ENCODE peak calls at places on chromosomes 11 and 22, in six cellular contexts. Q is bronchial epithelial cell, C is AG09309, O is lower leg skin, F is IMR-90, I is tibial artery. N is an unnamed sample.

GRCh38 chr11:75740681-75741080 is 23.0 kb downstream of the MOGAT2 start:
- DNase-seq in F (no peak), I (no peak), Q (no peak), O (no peak), C (no peak), N (no peak)

GRCh38 chr11:43035011-43035564 is 276.7 kb upstream of the API5 start:
- DNase-seq in O (no peak), I (no peak), Q (no peak), F (no peak), C (no peak), N (no peak)

GRCh38 chr11:35619030-35619753 is 932 bp downstream of the FJX1 start:
- DNase-seq in Q (peak), O (peak), I (peak), F (peak), C (no peak), N (no peak)

GRCh38 chr11:9574806-9575530 is 1.5 kb downstream of the WEE1 start:
- DNase-seq in C (peak), I (peak), Q (peak), O (no peak), F (peak), N (peak)

GRCh38 chr11:4695442-4695841 is 2.2 kb downstream of the OR51E2 start:
- DNase-seq in C (no peak), I (no peak), O (no peak), Q (no peak), F (peak), N (no peak)

GRCh38 chr11:102280237-102280833 is 36.9 kb upstream of the BIRC3 start:
- DNase-seq in F (no peak), Q (no peak), I (no peak), O (no peak), C (no peak), N (no peak)

GRCh38 chr22:42383287-42383686 is 48.9 kb downstream of the NFAM1 start:
- DNase-seq in O (no peak), C (no peak), Q (no peak), I (no peak), F (no peak), N (no peak)

GRCh38 chr11:70328556-70328955 is 58.1 kb downstream of the PPFIA1 start:
- DNase-seq in Q (no peak), O (no peak), C (no peak), I (no peak), F (no peak), N (no peak)

GRCh38 chr11:95453616-95454118 is 222.7 kb upstream of the SESN3 start:
- DNase-seq in F (no peak), I (peak), C (no peak), Q (peak), O (peak), N (peak)

GRCh38 chr11:6629892-6630631 is 10.8 kb upstream of the TPP1 start:
- DNase-seq in F (no peak), I (no peak), C (no peak), O (peak), Q (no peak), N (no peak)

GRCh38 chr11:67648796-67649613 is 1.5 kb downstream of the ACY3 start:
- DNase-seq in Q (no peak), F (no peak), C (no peak), O (no peak), I (no peak), N (no peak)

GRCh38 chr11:69787906-69788305 is 12.8 kb upstream of the FGF4 start:
- DNase-seq in C (no peak), F (no peak), I (no peak), Q (no peak), O (no peak), N (no peak)

GRCh38 chr11:36278531-36279245 is 10.5 kb downstream of the COMMD9 start:
- DNase-seq in I (no peak), O (peak), Q (no peak), C (no peak), F (peak), N (no peak)

GRCh38 chr11:34651551-34651950 is 30.7 kb downstream of the EHF start:
- DNase-seq in O (no peak), C (no peak), Q (no peak), F (peak), I (no peak), N (no peak)

GRCh38 chr11:3167143-3168119 is 2.3 kb upstream of the OSBPL5 start:
- DNase-seq in I (peak), O (peak), F (no peak), C (no peak), Q (no peak), N (no peak)

GRCh38 chr11:132821027-132821426 is 711.3 kb downstream of the OPCML start:
- DNase-seq in Q (no peak), C (no peak), I (no peak), F (peak), O (no peak), N (no peak)

GRCh38 chr11:9524001-9524400 is 49.5 kb upstream of the WEE1 start:
- DNase-seq in I (no peak), F (no peak), O (no peak), C (no peak), Q (no peak), N (no peak)

GRCh38 chr11:44617671-44618461 is 52.4 kb downstream of the CD82 start:
- DNase-seq in Q (no peak), C (no peak), I (peak), O (peak), F (no peak), N (no peak)

GRCh38 chr22:36277482-36278291 is 24.8 kb downstream of the APOL1 start:
- DNase-seq in Q (peak), I (peak), O (no peak), C (no peak), F (peak), N (peak)

GRCh38 chr11:86497310-86497709 is 122.6 kb downstream of the CCDC81 start:
- DNase-seq in Q (peak), C (no peak), F (peak), O (peak), I (no peak), N (peak)

GRCh38 chr11:1051356-1052132 is 15.0 kb upstream of the MUC6 start:
- DNase-seq in F (no peak), C (no peak), Q (no peak), I (peak), O (no peak), N (no peak)
- TF ChIP-seq CTCF in F (no peak), C (no peak), Q (no peak), I (no peak), O (no peak), N (no peak)

GRCh38 chr22:46116491-46116958 is 33.8 kb upstream of the PPARA start:
- DNase-seq in I (peak), O (peak), C (peak), Q (peak), F (peak), N (peak)
- H3K4me3 ChIP-seq in I (no peak), O (no peak), C (no peak), Q (no peak), F (no peak), N (no peak)

DNA sequence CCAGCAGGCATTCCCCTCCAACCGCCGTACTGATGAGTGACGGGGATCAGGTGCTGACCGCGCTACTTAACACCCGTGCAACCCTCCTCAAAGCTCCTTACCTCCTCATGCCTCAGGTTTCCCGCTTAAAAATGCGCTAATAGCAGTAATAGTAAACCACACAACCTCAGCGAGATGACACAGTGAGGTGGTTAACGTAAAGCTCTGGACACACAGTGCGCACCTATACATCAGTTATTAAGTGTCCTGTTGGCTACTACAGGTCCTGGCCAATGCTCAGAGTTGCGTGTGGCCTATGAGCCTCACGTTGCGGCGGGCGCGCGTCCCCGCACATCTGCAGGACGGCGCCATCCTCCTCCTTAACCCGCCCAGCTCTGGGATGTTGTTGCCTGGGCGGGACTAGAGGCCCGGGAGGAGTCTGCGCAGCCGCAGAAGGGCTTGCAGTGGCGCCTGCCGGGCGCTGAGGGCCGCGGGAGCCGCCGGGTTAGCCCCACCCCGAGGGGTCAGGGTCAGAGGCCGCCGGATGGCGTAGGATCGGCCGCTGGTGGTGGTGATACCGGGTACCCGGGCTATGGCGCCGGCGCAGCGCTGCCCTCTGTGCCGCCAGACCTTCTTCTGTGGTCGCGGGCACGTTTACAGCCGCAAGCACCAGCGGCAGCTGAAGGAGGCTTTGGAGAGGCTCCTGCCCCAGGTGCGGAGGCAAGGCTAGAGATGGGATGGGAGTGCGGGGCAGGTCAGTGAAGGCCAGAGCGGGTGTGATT is at the start of gene CENATAC:
- DNase-seq in Q (peak), I (peak), C (peak), F (peak), O (peak), N (peak)
- TF ChIP-seq CTCF in Q (peak), I (peak), C (no peak), F (peak), O (no peak), N (peak)

DNA sequence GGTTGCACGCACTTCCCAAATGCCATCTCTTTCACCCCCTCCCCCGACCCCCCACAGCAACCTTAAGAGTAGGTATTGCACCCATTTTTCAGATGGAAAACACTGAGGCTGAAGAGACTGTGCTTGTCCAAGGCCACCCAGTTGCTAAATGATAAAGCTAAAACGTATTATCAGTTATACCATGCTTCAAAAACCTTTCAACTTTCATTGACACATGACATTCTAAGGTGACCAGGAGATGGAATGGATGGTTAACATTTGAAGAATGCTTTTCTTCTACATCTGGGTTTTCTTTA is 4.0 kb downstream of the TIMP3 start:
- DNase-seq in F (no peak), Q (no peak), C (no peak), O (no peak), I (no peak), N (no peak)
- H3K4me3 ChIP-seq in F (no peak), Q (no peak), C (no peak), O (no peak), I (peak), N (no peak)

DNA sequence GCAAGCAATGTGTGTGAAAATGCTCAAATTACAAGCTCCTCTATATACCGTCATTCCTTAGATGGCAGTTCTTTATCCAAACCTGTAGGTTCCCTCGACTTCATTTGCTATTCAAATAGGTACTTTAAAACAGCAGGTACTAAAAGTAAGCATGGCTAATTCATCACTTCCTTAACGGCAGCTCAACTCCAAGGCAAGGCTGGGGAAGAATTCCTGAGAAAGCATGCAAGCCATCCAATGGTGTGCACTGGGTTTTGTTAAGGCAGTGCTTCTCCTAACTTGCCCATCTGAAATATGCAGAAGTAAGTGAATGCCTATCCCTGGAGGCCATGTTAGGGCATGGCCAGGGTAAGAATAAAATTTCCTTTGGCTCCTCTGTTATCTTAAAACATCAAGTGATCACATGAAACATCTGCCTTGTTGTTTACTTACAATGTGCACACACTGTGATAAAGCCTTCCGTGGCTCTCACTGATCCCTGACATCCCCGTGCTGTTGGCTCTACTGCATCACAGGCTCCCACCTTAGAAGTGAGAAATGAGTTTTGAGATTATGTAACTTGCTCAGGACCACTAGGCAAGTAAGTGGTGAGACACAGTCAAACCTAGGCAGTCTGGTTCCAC is 52.1 kb downstream of the SMCO4 start:
- DNase-seq in Q (peak), C (no peak), O (no peak), I (no peak), F (no peak), N (no peak)
- TF ChIP-seq CTCF in Q (no peak), C (no peak), O (no peak), I (no peak), F (no peak), N (no peak)

GRCh38 chr11:17542249-17542648 is 2.0 kb downstream of the USH1C start:
- DNase-seq in Q (no peak), C (no peak), O (no peak), F (no peak), I (peak), N (no peak)

GRCh38 chr11:17546240-17546639 is 819 bp upstream of the OTOG start:
- DNase-seq in Q (no peak), F (no peak), C (no peak), O (no peak), I (no peak), N (no peak)

GRCh38 chr11:17543041-17543440 is 1.2 kb downstream of the USH1C start:
- DNase-seq in Q (no peak), F (no peak), C (no peak), I (no peak), O (no peak), N (no peak)

GRCh38 chr11:17543574-17544180 is 539 bp downstream of the USH1C start:
- DNase-seq in C (no peak), I (no peak), Q (no peak), F (no peak), O (no peak), N (no peak)

GRCh38 chr11:17544181-17544622 is at the start of gene USH1C:
- DNase-seq in I (no peak), Q (no peak), F (no peak), O (no peak), C (no peak), N (no peak)
- H3K4me3 ChIP-seq in I (peak), Q (no peak), F (no peak), O (no peak), C (no peak), N (no peak)

GRCh38 chr22:48004936-48005335 is 1242.5 kb downstream of the TBC1D22A start:
- DNase-seq in F (no peak), Q (no peak), O (no peak), I (no peak), C (no peak), N (no peak)

GRCh38 chr22:48004038-48004437 is 1241.6 kb downstream of the TBC1D22A start:
- DNase-seq in I (no peak), Q (no peak), F (no peak), C (no peak), O (no peak), N (no peak)
- TF ChIP-seq CTCF in I (no peak), Q (no peak), F (no peak), C (no peak), O (no peak), N (no peak)

GRCh38 chr11:72788250-72788649 is 5.6 kb downstream of the STARD10 start:
- DNase-seq in I (no peak), C (no peak), Q (no peak), F (no peak), O (no peak), N (no peak)

GRCh38 chr11:72792437-72793021 is 1.3 kb downstream of the STARD10 start:
- DNase-seq in C (no peak), O (no peak), F (no peak), Q (no peak), I (no peak), N (no peak)

GRCh38 chr11:72793452-72794367 is at the start of gene STARD10:
- DNase-seq in C (peak), F (peak), O (peak), I (peak), Q (peak), N (peak)

GRCh38 chr11:72789493-72790131 is 4.2 kb downstream of the STARD10 start:
- DNase-seq in C (no peak), I (peak), O (no peak), Q (peak), F (peak), N (peak)

DNA sequence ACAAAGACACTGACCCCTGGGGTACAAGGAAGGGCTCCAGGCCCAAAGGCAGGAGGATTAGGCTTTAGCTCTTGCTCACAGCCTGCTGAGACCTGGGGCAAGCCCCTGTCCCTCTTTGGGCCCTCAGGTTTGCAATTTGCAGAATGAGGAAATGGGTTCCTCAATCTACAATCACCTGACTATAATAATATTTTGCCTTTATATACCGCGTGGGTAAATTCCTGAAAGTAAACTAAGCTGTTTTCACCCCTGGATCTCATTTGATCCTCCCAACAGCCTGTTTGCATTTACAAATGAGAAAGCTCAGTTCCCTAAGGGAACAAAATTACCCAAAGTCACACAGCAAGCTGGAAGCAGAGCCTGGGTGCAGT is 781 bp downstream of the STARD10 start:
- DNase-seq in O (no peak), Q (no peak), F (no peak), I (no peak), C (no peak), N (no peak)
- H3K4me3 ChIP-seq in O (no peak), Q (no peak), F (peak), I (peak), C (no peak), N (peak)

N was measured in fibroblast of the aortic adventitia.